ENCODE peak calls at places on chromosome 9, in ten cellular contexts. S is spleen; P is NCI-H187; M is hepatic stellate cell; D is progenitor cell of endocrine pancreas; X is ELR; T is KBM-7; I is adipocyte; B is stimulated activated CD4-positive, alpha-beta T cell treated with anti-CD3 and anti-CD28 coated beads, Interleukin-15, amount 100 ng/mL, for 24 hours; F is frontal cortex. J is an unnamed sample.

GRCh38 chr9:34809504-34810186 is 99.7 kb upstream of the CCL21 start:
- DNase-seq in S (no peak), P (no peak), M (peak), D (peak), X (peak), T (no peak), I (peak), B (peak), F (peak), J (no peak)

GRCh38 chr9:136265561-136266355 is 20.1 kb upstream of the QSOX2 start:
- DNase-seq in S (no peak), P (no peak), M (no peak), D (no peak), X (no peak), T (no peak), I (no peak), B (no peak), F (no peak), J (no peak)

GRCh38 chr9:105127863-105128220 is 116.6 kb upstream of the SLC44A1 start:
- DNase-seq in S (no peak), P (no peak), M (no peak), D (no peak), X (peak), T (peak), I (no peak), B (peak), F (no peak), J (no peak)

GRCh38 chr9:127767909-127768331 is 10.5 kb downstream of the SH2D3C start:
- DNase-seq in S (no peak), P (no peak), M (peak), D (no peak), X (no peak), T (no peak), I (no peak), B (no peak), F (no peak), J (no peak)

GRCh38 chr9:91089405-91090131 is 272.1 kb downstream of the AUH start:
- DNase-seq in S (no peak), P (peak), M (peak), D (no peak), X (peak), T (peak), I (peak), B (no peak), F (no peak), J (peak)

GRCh38 chr9:96567203-96567700 is 52.4 kb downstream of the CDC14B start:
- DNase-seq in S (peak), P (no peak), M (peak), D (no peak), X (no peak), T (peak), I (peak), B (no peak), F (no peak), J (no peak)

GRCh38 chr9:14309403-14309802 is 4.5 kb downstream of the NFIB start:
- DNase-seq in S (no peak), P (no peak), M (no peak), D (no peak), X (no peak), T (peak), I (no peak), B (no peak), F (no peak), J (peak)

GRCh38 chr9:136545065-136545965 is 533 bp downstream of the NOTCH1 start:
- DNase-seq in S (peak), P (no peak), M (peak), D (no peak), X (peak), T (no peak), I (peak), B (peak), F (no peak), J (peak)

GRCh38 chr9:104743377-104743985 is 4.0 kb upstream of the NIPSNAP3A start:
- DNase-seq in S (no peak), P (no peak), M (peak), D (no peak), X (peak), T (peak), I (peak), B (peak), F (peak), J (peak)

GRCh38 chr9:89701221-89701798 is 96.5 kb downstream of the GADD45G start:
- DNase-seq in S (peak), P (no peak), M (no peak), D (no peak), X (no peak), T (no peak), I (no peak), B (peak), F (no peak), J (no peak)

GRCh38 chr9:129451089-129451656 is 169.7 kb downstream of the C9orf50 start:
- DNase-seq in S (no peak), P (no peak), M (no peak), D (no peak), X (no peak), T (no peak), I (peak), B (no peak), F (no peak), J (no peak)

GRCh38 chr9:95129651-95130291 is 187.7 kb downstream of the FANCC start:
- DNase-seq in S (no peak), P (no peak), M (no peak), D (no peak), X (no peak), T (no peak), I (no peak), B (no peak), F (no peak), J (no peak)

GRCh38 chr9:110671849-110672248 is 3.3 kb downstream of the MUSK start:
- DNase-seq in S (no peak), P (no peak), M (no peak), D (no peak), X (no peak), T (no peak), I (no peak), B (no peak), F (no peak), J (no peak)

J was measured in SW480.